ENCODE peak calls at places on chromosome 5, in seven cellular contexts. One of them, this sample, is unnamed.

GRCh38 chr5:127290946-127291763 is 559 bp downstream of the MEGF10 start:
- DNase-seq in uterus: no peak
- DNase-seq in fibroblast of mammary gland: no peak
- DNase-seq in WERI-Rb-1: no peak
- DNase-seq in sigmoid colon: no peak
- DNase-seq in pancreas: no peak
- DNase-seq in suprapubic skin: no peak
- DNase-seq in this sample: no peak

GRCh38 chr5:168039485-168040005 is 251.9 kb upstream of the WWC1 start:
- DNase-seq in uterus: no peak
- DNase-seq in fibroblast of mammary gland: no peak
- DNase-seq in WERI-Rb-1: peak
- DNase-seq in sigmoid colon: no peak
- DNase-seq in pancreas: no peak
- DNase-seq in suprapubic skin: no peak
- DNase-seq in this sample: no peak

GRCh38 chr5:168159425-168159824 is 132.0 kb upstream of the WWC1 start:
- DNase-seq in uterus: no peak
- DNase-seq in fibroblast of mammary gland: no peak
- DNase-seq in WERI-Rb-1: no peak
- DNase-seq in sigmoid colon: no peak
- DNase-seq in pancreas: peak
- DNase-seq in suprapubic skin: no peak
- DNase-seq in this sample: peak

GRCh38 chr5:142506756-142507155 is 179.1 kb downstream of the FGF1 start:
- DNase-seq in uterus: no peak
- DNase-seq in fibroblast of mammary gland: peak
- DNase-seq in WERI-Rb-1: no peak
- DNase-seq in sigmoid colon: no peak
- DNase-seq in pancreas: no peak
- DNase-seq in suprapubic skin: no peak
- DNase-seq in this sample: no peak

GRCh38 chr5:32115985-32116384 is 58.1 kb downstream of the GOLPH3 start:
- DNase-seq in uterus: no peak
- DNase-seq in fibroblast of mammary gland: no peak
- DNase-seq in WERI-Rb-1: no peak
- DNase-seq in sigmoid colon: no peak
- DNase-seq in pancreas: no peak
- DNase-seq in suprapubic skin: no peak
- DNase-seq in this sample: no peak

GRCh38 chr5:127077346-127077745 is 4.0 kb upstream of the C5orf63 start:
- DNase-seq in uterus: no peak
- DNase-seq in fibroblast of mammary gland: no peak
- DNase-seq in WERI-Rb-1: no peak
- DNase-seq in sigmoid colon: no peak
- DNase-seq in pancreas: no peak
- DNase-seq in suprapubic skin: no peak
- DNase-seq in this sample: no peak

GRCh38 chr5:109865636-109866035 is 175.9 kb downstream of the MAN2A1 start:
- DNase-seq in uterus: peak
- DNase-seq in fibroblast of mammary gland: peak
- DNase-seq in WERI-Rb-1: no peak
- DNase-seq in sigmoid colon: no peak
- DNase-seq in pancreas: peak
- DNase-seq in suprapubic skin: no peak
- DNase-seq in this sample: peak

GRCh38 chr5:142323480-142324376 is 1.1 kb downstream of the SPRY4 start:
- DNase-seq in uterus: no peak
- DNase-seq in fibroblast of mammary gland: no peak
- DNase-seq in WERI-Rb-1: no peak
- DNase-seq in sigmoid colon: peak
- DNase-seq in pancreas: no peak
- DNase-seq in suprapubic skin: no peak
- DNase-seq in this sample: peak

GRCh38 chr5:150989695-150990094 is 30.7 kb upstream of the GPX3 start:
- DNase-seq in uterus: no peak
- DNase-seq in fibroblast of mammary gland: no peak
- DNase-seq in WERI-Rb-1: peak
- DNase-seq in sigmoid colon: no peak
- DNase-seq in pancreas: no peak
- DNase-seq in suprapubic skin: no peak
- DNase-seq in this sample: no peak

GRCh38 chr5:59206132-59206581 is 623.3 kb downstream of the RAB3C start:
- DNase-seq in uterus: no peak
- DNase-seq in fibroblast of mammary gland: peak
- DNase-seq in WERI-Rb-1: no peak
- DNase-seq in sigmoid colon: no peak
- DNase-seq in pancreas: no peak
- DNase-seq in suprapubic skin: no peak
- DNase-seq in this sample: no peak

GRCh38 chr5:177433658-177434217 is 7.3 kb downstream of the GRK6 start:
- DNase-seq in uterus: no peak
- DNase-seq in fibroblast of mammary gland: no peak
- DNase-seq in WERI-Rb-1: no peak
- DNase-seq in sigmoid colon: no peak
- DNase-seq in pancreas: no peak
- DNase-seq in suprapubic skin: no peak
- DNase-seq in this sample: no peak

GRCh38 chr5:128681764-128682664 is 144.0 kb upstream of the FBN2 start:
- DNase-seq in uterus: no peak
- DNase-seq in fibroblast of mammary gland: no peak
- DNase-seq in WERI-Rb-1: no peak
- DNase-seq in sigmoid colon: no peak
- DNase-seq in pancreas: no peak
- DNase-seq in suprapubic skin: no peak
- DNase-seq in this sample: no peak

GRCh38 chr5:147407094-147407681 is 102.7 kb downstream of the DPYSL3 start:
- DNase-seq in uterus: peak
- DNase-seq in fibroblast of mammary gland: peak
- DNase-seq in WERI-Rb-1: no peak
- DNase-seq in sigmoid colon: no peak
- DNase-seq in pancreas: no peak
- DNase-seq in suprapubic skin: no peak
- DNase-seq in this sample: peak

GRCh38 chr5:9716838-9717281 is 86.7 kb upstream of the TAS2R1 start:
- DNase-seq in uterus: no peak
- DNase-seq in fibroblast of mammary gland: no peak
- DNase-seq in WERI-Rb-1: no peak
- DNase-seq in sigmoid colon: no peak
- DNase-seq in pancreas: no peak
- DNase-seq in suprapubic skin: no peak
- DNase-seq in this sample: peak

GRCh38 chr5:115661156-115661555 is 35.3 kb upstream of the TMED7 start:
- DNase-seq in uterus: no peak
- DNase-seq in fibroblast of mammary gland: no peak
- DNase-seq in WERI-Rb-1: no peak
- DNase-seq in sigmoid colon: no peak
- DNase-seq in pancreas: no peak
- DNase-seq in suprapubic skin: no peak
- DNase-seq in this sample: no peak

GRCh38 chr5:150263801-150264621 is 25.6 kb downstream of the CAMK2A start:
- DNase-seq in uterus: peak
- DNase-seq in fibroblast of mammary gland: peak
- DNase-seq in WERI-Rb-1: peak
- DNase-seq in sigmoid colon: peak
- DNase-seq in pancreas: peak
- DNase-seq in suprapubic skin: no peak
- DNase-seq in this sample: peak

GRCh38 chr5:117252566-117252965 is 677.9 kb upstream of the SEMA6A start:
- DNase-seq in uterus: no peak
- DNase-seq in fibroblast of mammary gland: no peak
- DNase-seq in WERI-Rb-1: no peak
- DNase-seq in sigmoid colon: no peak
- DNase-seq in pancreas: no peak
- DNase-seq in suprapubic skin: no peak
- DNase-seq in this sample: no peak

GRCh38 chr5:172110921-172111873 is 76.8 kb downstream of the STK10 start:
- DNase-seq in uterus: no peak
- DNase-seq in fibroblast of mammary gland: peak
- DNase-seq in WERI-Rb-1: no peak
- DNase-seq in sigmoid colon: no peak
- DNase-seq in pancreas: no peak
- DNase-seq in suprapubic skin: no peak
- DNase-seq in this sample: peak

GRCh38 chr5:59724482-59725392 is 168.8 kb downstream of the PDE4D start:
- DNase-seq in uterus: no peak
- DNase-seq in fibroblast of mammary gland: peak
- DNase-seq in WERI-Rb-1: peak
- DNase-seq in sigmoid colon: no peak
- DNase-seq in pancreas: no peak
- DNase-seq in suprapubic skin: no peak
- DNase-seq in this sample: peak

GRCh38 chr5:122844916-122845252 is 529 bp upstream of the SNX24 start:
- DNase-seq in uterus: no peak
- DNase-seq in fibroblast of mammary gland: no peak
- DNase-seq in WERI-Rb-1: peak
- DNase-seq in sigmoid colon: no peak
- DNase-seq in pancreas: no peak
- DNase-seq in suprapubic skin: no peak
- DNase-seq in this sample: no peak

GRCh38 chr5:17190242-17190778 is 27.1 kb upstream of the BASP1 start:
- DNase-seq in uterus: peak
- DNase-seq in fibroblast of mammary gland: peak
- DNase-seq in WERI-Rb-1: no peak
- DNase-seq in sigmoid colon: peak
- DNase-seq in pancreas: no peak
- DNase-seq in suprapubic skin: no peak
- DNase-seq in this sample: peak

GRCh38 chr5:108560581-108560980 is 178.7 kb upstream of the FBXL17 start:
- DNase-seq in uterus: no peak
- DNase-seq in fibroblast of mammary gland: peak
- DNase-seq in WERI-Rb-1: no peak
- DNase-seq in sigmoid colon: peak
- DNase-seq in pancreas: no peak
- DNase-seq in suprapubic skin: no peak
- DNase-seq in this sample: peak

GRCh38 chr5:43997647-43998251 is 391.5 kb downstream of the FGF10 start:
- DNase-seq in uterus: no peak
- DNase-seq in fibroblast of mammary gland: peak
- DNase-seq in WERI-Rb-1: no peak
- DNase-seq in sigmoid colon: no peak
- DNase-seq in pancreas: peak
- DNase-seq in suprapubic skin: no peak
- DNase-seq in this sample: no peak

GRCh38 chr5:163565492-163565891 is 60.1 kb downstream of the MAT2B start:
- DNase-seq in uterus: no peak
- DNase-seq in fibroblast of mammary gland: no peak
- DNase-seq in WERI-Rb-1: peak
- DNase-seq in sigmoid colon: no peak
- DNase-seq in pancreas: no peak
- DNase-seq in suprapubic skin: no peak
- DNase-seq in this sample: no peak
- H3K4me3 ChIP-seq in uterus: peak
- H3K4me3 ChIP-seq in fibroblast of mammary gland: peak
- H3K4me3 ChIP-seq in WERI-Rb-1: no peak
- H3K4me3 ChIP-seq in sigmoid colon: peak
- H3K4me3 ChIP-seq in pancreas: peak
- H3K4me3 ChIP-seq in suprapubic skin: peak
- H3K4me3 ChIP-seq in this sample: peak

GRCh38 chr5:132190161-132190817 is 37.4 kb downstream of the P4HA2 start:
- DNase-seq in uterus: peak
- DNase-seq in fibroblast of mammary gland: peak
- DNase-seq in WERI-Rb-1: peak
- DNase-seq in sigmoid colon: no peak
- DNase-seq in pancreas: no peak
- DNase-seq in suprapubic skin: no peak
- DNase-seq in this sample: peak
- TF ChIP-seq CTCF in uterus: peak
- TF ChIP-seq CTCF in fibroblast of mammary gland: peak
- TF ChIP-seq CTCF in WERI-Rb-1: peak
- TF ChIP-seq CTCF in sigmoid colon: peak
- TF ChIP-seq CTCF in pancreas: peak
- TF ChIP-seq CTCF in suprapubic skin: peak
- TF ChIP-seq CTCF in this sample: peak

DNA sequence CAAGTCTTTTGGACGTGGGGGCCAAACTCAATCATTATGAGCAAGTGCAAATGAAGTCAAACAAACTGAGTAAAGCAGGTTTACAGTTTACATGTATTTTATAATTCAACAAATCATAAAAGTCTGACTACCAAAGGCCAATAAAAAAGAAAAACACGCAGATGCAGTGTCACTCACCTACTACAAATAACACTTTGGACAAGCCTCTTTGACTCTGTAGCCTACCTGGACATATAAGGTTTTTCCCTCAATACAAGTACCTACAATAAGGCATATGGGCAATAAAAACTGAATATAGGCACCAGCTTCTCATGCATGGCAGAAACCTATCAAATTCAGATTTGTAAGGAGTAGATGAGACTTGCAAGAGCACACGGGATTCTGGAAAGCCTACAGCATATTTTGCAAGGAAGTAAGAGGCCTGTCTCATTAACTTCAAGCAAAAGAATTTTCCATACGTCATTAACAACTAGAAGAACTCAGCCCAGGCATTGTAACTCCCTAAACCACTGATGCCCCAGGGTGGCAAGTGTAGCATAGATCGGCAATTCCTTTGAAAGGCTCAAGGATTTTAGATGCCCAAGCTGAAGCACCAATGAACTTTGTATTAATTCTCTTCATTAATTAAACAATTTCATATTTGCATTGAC is 21.7 kb downstream of the ARL15 start:
- DNase-seq in uterus: no peak
- DNase-seq in fibroblast of mammary gland: no peak
- DNase-seq in WERI-Rb-1: no peak
- DNase-seq in sigmoid colon: no peak
- DNase-seq in pancreas: no peak
- DNase-seq in suprapubic skin: no peak
- DNase-seq in this sample: no peak
- H3K4me3 ChIP-seq in uterus: no peak
- H3K4me3 ChIP-seq in fibroblast of mammary gland: no peak
- H3K4me3 ChIP-seq in WERI-Rb-1: no peak
- H3K4me3 ChIP-seq in sigmoid colon: no peak
- H3K4me3 ChIP-seq in pancreas: no peak
- H3K4me3 ChIP-seq in suprapubic skin: no peak
- H3K4me3 ChIP-seq in this sample: no peak

GRCh38 chr5:78295035-78295961 is 800 bp upstream of the AP3B1 start:
- DNase-seq in uterus: peak
- DNase-seq in fibroblast of mammary gland: no peak
- DNase-seq in WERI-Rb-1: peak
- DNase-seq in sigmoid colon: peak
- DNase-seq in pancreas: peak
- DNase-seq in suprapubic skin: peak
- DNase-seq in this sample: peak

GRCh38 chr5:78300464-78301045 is 6.1 kb upstream of the AP3B1 start:
- DNase-seq in uterus: no peak
- DNase-seq in fibroblast of mammary gland: peak
- DNase-seq in WERI-Rb-1: no peak
- DNase-seq in sigmoid colon: no peak
- DNase-seq in pancreas: no peak
- DNase-seq in suprapubic skin: no peak
- DNase-seq in this sample: peak
- TF ChIP-seq CTCF in uterus: no peak
- TF ChIP-seq CTCF in fibroblast of mammary gland: peak
- TF ChIP-seq CTCF in WERI-Rb-1: no peak
- TF ChIP-seq CTCF in sigmoid colon: no peak
- TF ChIP-seq CTCF in pancreas: no peak
- TF ChIP-seq CTCF in suprapubic skin: peak
- TF ChIP-seq CTCF in this sample: peak

DNA sequence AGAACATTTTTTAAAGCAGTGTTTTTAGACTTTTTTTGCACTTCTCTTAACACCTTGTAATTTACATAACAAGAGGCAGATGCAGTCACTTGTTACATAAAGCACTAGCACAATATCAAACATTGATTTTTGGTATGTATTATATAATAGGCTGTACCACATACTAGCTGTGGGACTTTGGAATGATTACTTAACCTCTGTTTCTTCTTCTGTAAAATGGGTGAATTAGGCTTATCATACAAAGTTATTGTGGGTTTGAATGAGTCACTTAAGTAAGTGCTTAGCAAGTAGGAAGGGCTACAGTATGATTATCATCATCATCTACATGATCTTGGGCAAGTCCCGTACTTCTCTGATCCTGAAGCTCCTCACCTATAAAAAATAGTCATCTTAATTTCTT is 2.1 kb downstream of the FAM81B start:
- DNase-seq in uterus: no peak
- DNase-seq in fibroblast of mammary gland: no peak
- DNase-seq in WERI-Rb-1: no peak
- DNase-seq in sigmoid colon: no peak
- DNase-seq in pancreas: no peak
- DNase-seq in suprapubic skin: no peak
- DNase-seq in this sample: no peak
- H3K4me3 ChIP-seq in uterus: no peak
- H3K4me3 ChIP-seq in fibroblast of mammary gland: no peak
- H3K4me3 ChIP-seq in WERI-Rb-1: no peak
- H3K4me3 ChIP-seq in sigmoid colon: no peak
- H3K4me3 ChIP-seq in pancreas: no peak
- H3K4me3 ChIP-seq in suprapubic skin: no peak
- H3K4me3 ChIP-seq in this sample: no peak